ENCODE peak calls at places on chromosomes 2 and 18, in seven cellular contexts. S is GM23248; D is effector memory CD4-positive, alpha-beta T cell; P is CD4-positive, alpha-beta memory T cell; H is keratinocyte; W is small intestine; O is CD8-positive, alpha-beta T cell. F is an unnamed sample.

GRCh38 chr2:46506131-46506706 is 26.9 kb downstream of the TMEM247 start:
- DNase-seq in W (no peak), P (no peak), O (no peak), S (no peak), D (no peak), H (no peak), F (no peak)

GRCh38 chr2:5734866-5735861 is 43.0 kb downstream of the SOX11 start:
- DNase-seq in H (no peak), P (no peak), O (no peak), D (no peak), S (no peak), W (no peak), F (no peak)

GRCh38 chr2:7473135-7473771 is 556.0 kb downstream of the RNF144A start:
- DNase-seq in H (no peak), P (no peak), S (no peak), W (no peak), D (no peak), O (no peak), F (no peak)

GRCh38 chr2:223619486-223620129 is 17.4 kb upstream of the SCG2 start:
- DNase-seq in O (no peak), H (no peak), W (no peak), D (no peak), S (no peak), P (no peak), F (peak; percentile 16)

GRCh38 chr18:50754297-50754696 is 65.5 kb downstream of the MRO start:
- DNase-seq in P (no peak), O (no peak), D (no peak), S (no peak), W (no peak), H (no peak), F (no peak)

GRCh38 chr2:110103060-110103961 is 12.3 kb downstream of the MALL start:
- DNase-seq in D (no peak), H (no peak), S (no peak), W (peak; percentile 97), P (no peak), O (no peak), F (no peak)

GRCh38 chr2:67752964-67753363 is 309.8 kb downstream of the C1D start:
- DNase-seq in P (no peak), W (no peak), S (peak; percentile 41), H (peak; percentile 44), O (no peak), D (no peak), F (no peak)

GRCh38 chr2:100902833-100903405 is 83.0 kb downstream of the NPAS2 start:
- DNase-seq in W (no peak), D (no peak), O (no peak), P (no peak), S (peak; percentile 98), H (peak; percentile 60), F (peak; percentile 10)

GRCh38 chr2:183740241-183740640 is 616.0 kb downstream of the NUP35 start:
- DNase-seq in D (no peak), O (no peak), W (no peak), S (no peak), P (no peak), H (no peak), F (no peak)

GRCh38 chr18:10006261-10006903 is 92.6 kb downstream of the VAPA start:
- DNase-seq in P (no peak), D (no peak), S (peak; percentile 47), H (no peak), O (no peak), W (no peak), F (no peak)

GRCh38 chr2:19140463-19141208 is 217.8 kb downstream of the OSR1 start:
- DNase-seq in W (no peak), H (peak; percentile 33), O (no peak), P (no peak), D (no peak), S (peak; percentile 52), F (peak; percentile 91)

GRCh38 chr18:71665131-71665530 is 879.0 kb downstream of the CBLN2 start:
- DNase-seq in O (no peak), W (no peak), H (no peak), P (no peak), D (no peak), S (no peak), F (no peak)

GRCh38 chr18:48164096-48164475 is 233.6 kb upstream of the SMAD2 start:
- DNase-seq in O (no peak), W (no peak), H (no peak), D (no peak), S (no peak), P (no peak), F (no peak)

GRCh38 chr2:148926291-148926961 is 51.4 kb downstream of the KIF5C start:
- DNase-seq in W (peak; percentile 58), S (peak; percentile 26), H (no peak), O (peak; percentile 13), P (peak; percentile 43), D (peak; percentile 17), F (peak; percentile 53)

GRCh38 chr2:73290049-73290839 is 3.1 kb downstream of the EGR4 start:
- DNase-seq in D (no peak), H (peak; percentile 25), P (peak; percentile 43), S (peak; percentile 63), W (peak; percentile 29), O (no peak), F (peak; percentile 70)

GRCh38 chr18:7059276-7059675 is 58.3 kb downstream of the LAMA1 start:
- DNase-seq in P (no peak), W (no peak), D (no peak), H (no peak), O (no peak), S (no peak), F (no peak)

GRCh38 chr2:70083344-70084156 is 3.7 kb upstream of the PCBP1 start:
- DNase-seq in P (no peak), W (peak; percentile 97), H (peak; percentile 93), D (peak; percentile 41), S (peak; percentile 75), O (no peak), F (peak; percentile 48)

GRCh38 chr18:66749475-66750035 is 145.7 kb upstream of the CDH19 start:
- DNase-seq in W (peak; percentile 15), D (no peak), S (no peak), H (no peak), O (no peak), P (no peak), F (no peak)

GRCh38 chr2:232551776-232552175 is 1.3 kb downstream of the EIF4E2 start:
- DNase-seq in D (no peak), P (no peak), S (no peak), W (no peak), O (no peak), H (no peak), F (no peak)
- H3K4me3 ChIP-seq in D (no peak overlapping the region), P (peak overlapping the region; percentile 80), S (peak overlapping the region; percentile 89), W (peak overlapping the region; percentile 70), O (peak overlapping the region; percentile 74), H (peak overlapping the region; percentile 93), F (peak overlapping the region; percentile 50)

DNA sequence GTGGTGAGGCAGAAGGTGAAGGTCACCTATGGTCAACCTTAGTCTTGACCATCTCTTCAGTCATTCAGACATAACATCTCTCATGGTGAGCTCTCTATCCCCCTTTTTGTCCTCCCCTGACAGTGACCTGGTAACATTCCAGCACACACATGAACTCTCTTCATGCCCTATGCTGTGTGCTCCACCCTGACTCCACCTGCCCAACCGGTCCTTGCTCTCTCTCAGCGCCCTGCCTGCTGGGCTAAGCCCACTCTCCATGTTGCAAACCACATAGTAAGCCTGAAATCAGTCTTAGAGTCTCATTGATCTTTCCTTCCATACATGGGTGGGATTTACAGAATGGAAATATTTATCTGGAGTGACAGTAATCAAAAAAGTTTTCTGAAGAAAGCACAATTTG is 52.8 kb downstream of the MARCO start:
- DNase-seq in W (no peak), H (no peak), D (no peak), O (no peak), S (no peak), P (no peak), F (no peak)
- H3K4me1 ChIP-seq in W (no peaks in the 10 kb centered on the region), H (peaks cover 19% of the 10 kb centered on the region), D (no peaks in the 10 kb centered on the region), O (peaks cover 10% of the 10 kb centered on the region), S (no peaks in the 10 kb centered on the region), P (no peaks in the 10 kb centered on the region), F (no peaks in the 10 kb centered on the region)

GRCh38 chr2:136057802-136058140 is 60.2 kb downstream of the CXCR4 start:
- DNase-seq in D (no peak), H (no peak), W (no peak), O (no peak), P (no peak), S (no peak), F (no peak)
- H3K4me3 ChIP-seq in D (no peak overlapping the region), H (no peak overlapping the region), W (no peak overlapping the region), O (no peak overlapping the region), P (no peak overlapping the region), S (no peak overlapping the region), F (no peak overlapping the region)

GRCh38 chr2:216862628-216863027 is 2.8 kb upstream of the TNP1 start:
- DNase-seq in O (no peak), D (no peak), P (no peak), S (no peak), W (no peak), H (no peak), F (no peak)

GRCh38 chr2:216863029-216863428 is 3.2 kb upstream of the TNP1 start:
- DNase-seq in O (no peak), P (no peak), W (no peak), H (no peak), S (no peak), D (no peak), F (no peak)

GRCh38 chr2:216858312-216858711 is 1.6 kb downstream of the TNP1 start:
- DNase-seq in H (no peak), D (no peak), W (no peak), P (no peak), S (peak; percentile 70), O (no peak), F (no peak)

GRCh38 chr2:216859944-216860343 is at the start of gene TNP1:
- DNase-seq in P (no peak), D (no peak), H (no peak), S (no peak), O (no peak), W (no peak), F (no peak)

DNA sequence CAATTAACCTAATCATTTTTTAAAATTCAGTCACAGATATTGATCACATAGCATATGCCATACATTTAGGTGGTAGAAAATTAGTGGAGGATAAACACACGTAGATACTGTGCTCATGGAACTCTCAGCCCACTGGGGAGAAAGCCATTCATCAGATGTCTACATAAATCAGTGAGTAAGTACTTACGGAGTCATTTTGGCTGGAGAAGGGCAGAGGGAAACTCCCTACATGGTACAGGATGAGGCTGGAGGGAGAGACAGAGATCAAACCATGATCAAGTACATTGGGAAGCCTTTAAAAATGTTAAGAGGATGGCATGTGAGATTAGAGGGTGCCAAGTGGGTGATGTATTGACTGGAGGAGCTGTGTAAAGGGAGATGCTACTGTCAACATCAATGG is 874 bp upstream of the TNP1 start:
- DNase-seq in O (no peak), P (no peak), H (no peak), W (no peak), S (peak; percentile 25), D (no peak), F (no peak)
- H3K4me1 ChIP-seq in O (no peaks in the 10 kb centered on the region), P (no peaks in the 10 kb centered on the region), H (no peaks in the 10 kb centered on the region), W (no peaks in the 10 kb centered on the region), S (peaks cover 31% of the 10 kb centered on the region), D (no peaks in the 10 kb centered on the region), F (peaks cover 31% of the 10 kb centered on the region)

DNA sequence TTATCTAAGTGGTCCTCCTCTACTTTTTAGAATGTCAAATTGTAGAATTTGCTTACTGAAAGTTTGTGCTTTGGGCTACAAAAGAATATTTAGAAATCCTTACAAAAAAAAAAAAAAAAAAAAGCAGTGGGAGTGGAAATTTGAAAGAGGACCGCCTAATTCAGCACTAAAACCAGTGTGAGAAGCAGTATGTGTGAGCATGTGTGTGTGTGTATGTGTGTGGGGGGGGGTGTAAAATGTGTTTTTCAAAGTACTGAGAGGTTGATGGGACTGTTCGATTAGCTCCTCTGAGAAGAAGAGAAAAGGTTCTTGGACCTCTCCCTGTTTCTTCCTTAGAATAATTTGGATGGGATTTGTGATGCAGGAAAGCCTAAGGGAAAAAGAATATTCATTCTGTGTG is at the start of gene VIT:
- DNase-seq in S (peak; percentile 40), W (no peak), O (no peak), D (no peak), H (no peak), P (no peak), F (no peak)
- H3K4me3 ChIP-seq in S (peak within 1 kb of the TSS; percentile 59), W (no peak within 1 kb of the TSS), O (no peak within 1 kb of the TSS), D (no peak within 1 kb of the TSS), H (peak within 1 kb of the TSS; percentile 58), P (no peak within 1 kb of the TSS), F (no peak within 1 kb of the TSS)